ENCODE peak calls at places on chromosomes 3 and 15, in six cellular contexts. M is HEK293T; H is stimulated activated CD4-positive, alpha-beta T cell treated with anti-CD3 and anti-CD28 coated beads, Interleukin-1b, Interleukin-23, amount 100 ng/mL, for 1 hour; A is epithelial cell of proximal tubule; K is SW480; R is activated naive CD8-positive, alpha-beta T cell treated with anti-CD3 and anti-CD28 coated beads for 36 hours. X is an unnamed sample.

GRCh38 chr15:81054236-81054635 is 53.5 kb downstream of the TLNRD1 start:
- DNase-seq in M (no peak), H (no peak), A (no peak), K (no peak), R (no peak), X (no peak)

GRCh38 chr3:192816274-192816853 is 89.0 kb upstream of the FGF12 start:
- DNase-seq in M (peak), H (no peak), A (no peak), K (peak), R (no peak), X (peak)

GRCh38 chr3:33229947-33230346 is 11.3 kb upstream of the SUSD5 start:
- DNase-seq in M (no peak), H (no peak), A (no peak), K (no peak), R (no peak), X (no peak)

GRCh38 chr15:48285329-48286214 is 45.7 kb upstream of the DUT start:
- DNase-seq in M (peak), H (no peak), A (peak), K (peak), R (peak), X (peak)

GRCh38 chr3:190577225-190577624 is 63.3 kb downstream of the IL1RAP start:
- DNase-seq in M (no peak), H (no peak), A (no peak), K (no peak), R (no peak), X (no peak)

GRCh38 chr3:119311191-119311925 is 17.2 kb downstream of the ARHGAP31 start:
- DNase-seq in M (no peak), H (no peak), A (no peak), K (peak), R (no peak), X (no peak)

GRCh38 chr3:61315874-61316273 is 64.6 kb upstream of the FHIT start:
- DNase-seq in M (peak), H (no peak), A (no peak), K (peak), R (no peak), X (no peak)

GRCh38 chr15:53384417-53384816 is 375.0 kb downstream of the WDR72 start:
- DNase-seq in M (peak), H (no peak), A (no peak), K (peak), R (no peak), X (peak)

GRCh38 chr15:31274496-31275330 is 51.9 kb upstream of the KLF13 start:
- DNase-seq in M (no peak), H (no peak), A (no peak), K (no peak), R (no peak), X (no peak)

GRCh38 chr3:126270145-126270811 is 86.9 kb downstream of the KLF15 start:
- DNase-seq in M (no peak), H (no peak), A (no peak), K (no peak), R (no peak), X (no peak)

GRCh38 chr3:146590521-146590920 is 14.6 kb downstream of the PLSCR5 start:
- DNase-seq in M (no peak), H (no peak), A (no peak), K (no peak), R (no peak), X (no peak)

GRCh38 chr3:162295323-162295983 is 798.8 kb downstream of the OTOL1 start:
- DNase-seq in M (no peak), H (no peak), A (peak), K (no peak), R (no peak), X (no peak)

GRCh38 chr3:39637807-39638206 is 170.3 kb downstream of the MOBP start:
- DNase-seq in M (no peak), H (no peak), A (peak), K (peak), R (no peak), X (no peak)

GRCh38 chr3:60584250-60584649 is 667.0 kb downstream of the FHIT start:
- DNase-seq in M (no peak), H (no peak), A (no peak), K (no peak), R (no peak), X (no peak)

GRCh38 chr3:65597952-65598413 is 440.7 kb downstream of the MAGI1 start:
- DNase-seq in M (no peak), H (no peak), A (no peak), K (peak), R (no peak), X (peak)

GRCh38 chr15:39279331-39279730 is 301.5 kb upstream of the THBS1 start:
- DNase-seq in M (no peak), H (no peak), A (no peak), K (no peak), R (no peak), X (no peak)

GRCh38 chr3:48434591-48435222 is 4.8 kb upstream of the PLXNB1 start:
- DNase-seq in M (no peak), H (no peak), A (no peak), K (no peak), R (peak), X (no peak)

GRCh38 chr3:50580683-50581458 is 11.5 kb downstream of the HEMK1 start:
- DNase-seq in M (no peak), H (no peak), A (no peak), K (no peak), R (no peak), X (no peak)

GRCh38 chr3:169457807-169458206 is 205.7 kb downstream of the MECOM start:
- DNase-seq in M (no peak), H (no peak), A (no peak), K (no peak), R (no peak), X (no peak)

GRCh38 chr3:25831578-25831977 is 41.7 kb downstream of the OXSM start:
- DNase-seq in M (peak), H (no peak), A (peak), K (peak), R (no peak), X (peak)

GRCh38 chr3:136957751-136958288 is at the start of gene IL20RB:
- DNase-seq in M (no peak), H (no peak), A (no peak), K (peak), R (no peak), X (no peak)

GRCh38 chr15:31104048-31104447 is 2.5 kb upstream of the TRPM1 start:
- DNase-seq in M (no peak), H (no peak), A (no peak), K (no peak), R (no peak), X (no peak)

GRCh38 chr3:138946554-138947302 is at the start of the genes FOXL2 and FOXL2NB:
- DNase-seq in M (no peak), H (no peak), A (no peak), K (peak), R (peak), X (no peak)

GRCh38 chr3:133851266-133851906 is 44.3 kb downstream of the RAB6B start:
- DNase-seq in M (no peak), H (no peak), A (no peak), K (no peak), R (no peak), X (no peak)

GRCh38 chr3:23961064-23961463 is 16.0 kb downstream of the NR1D2 start:
- DNase-seq in M (no peak), H (no peak), A (no peak), K (no peak), R (no peak), X (no peak)

GRCh38 chr3:11154036-11154952 is at the start of gene HRH1:
- DNase-seq in M (peak), H (no peak), A (no peak), K (peak), R (peak), X (peak)

GRCh38 chr3:41893977-41894376 is 67.9 kb downstream of the ULK4 start:
- DNase-seq in M (no peak), H (no peak), A (no peak), K (peak), R (no peak), X (peak)

GRCh38 chr3:72950801-72951200 is 45.8 kb upstream of the PPP4R2 start:
- DNase-seq in M (no peak), H (no peak), A (no peak), K (no peak), R (no peak), X (no peak)

GRCh38 chr3:42022355-42022754 is 60.5 kb upstream of the ULK4 start:
- DNase-seq in M (no peak), H (no peak), A (no peak), K (no peak), R (no peak), X (no peak)

GRCh38 chr15:91407237-91407889 is 307.3 kb downstream of the SV2B start:
- DNase-seq in M (no peak), H (no peak), A (peak), K (peak), R (no peak), X (no peak)

GRCh38 chr3:184687363-184688049 is 24.4 kb downstream of the MAGEF1 start:
- DNase-seq in M (peak), H (no peak), A (no peak), K (no peak), R (no peak), X (no peak)

GRCh38 chr3:129023909-129024308 is 22.8 kb downstream of the EFCC1 start:
- DNase-seq in M (no peak), H (no peak), A (peak), K (no peak), R (no peak), X (no peak)

GRCh38 chr15:77017091-77017660 is 22.2 kb downstream of the PSTPIP1 start:
- DNase-seq in M (no peak), H (no peak), A (no peak), K (no peak), R (no peak), X (no peak)

GRCh38 chr3:71031151-71031550 is 552.4 kb downstream of the FOXP1 start:
- DNase-seq in M (no peak), H (no peak), A (no peak), K (no peak), R (no peak), X (no peak)

GRCh38 chr15:58399737-58400136 is 32.1 kb upstream of the LIPC start:
- DNase-seq in M (no peak), H (no peak), A (no peak), K (no peak), R (no peak), X (no peak)

GRCh38 chr3:147370316-147370715 is 36.0 kb downstream of the ZIC4 start:
- DNase-seq in M (no peak), H (no peak), A (no peak), K (no peak), R (no peak), X (no peak)

GRCh38 chr3:98817546-98817945 is 54.4 kb downstream of the ST3GAL6 start:
- DNase-seq in M (peak), H (no peak), A (no peak), K (peak), R (no peak), X (peak)

GRCh38 chr15:40235201-40235890 is 3.5 kb upstream of the PAK6 start:
- DNase-seq in M (no peak), H (no peak), A (no peak), K (no peak), R (no peak), X (no peak)

GRCh38 chr3:122146466-122146865 is 37.0 kb upstream of the CASR start:
- DNase-seq in M (no peak), H (no peak), A (peak), K (no peak), R (peak), X (no peak)